ENCODE peak calls at places on chromosome 9, in five cellular contexts. F, G, A, V and W are unnamed samples.
A peak's percentile ranks its signal among the peaks of the same experiment; 100 is the strongest.

GRCh38 chr9:99445377-99445891 is 223.4 kb downstream of the SEC61B start:
- DNase-seq in F (no peak), V (no peak), A (peak; percentile 97), G (peak; percentile 66), W (no peak)

GRCh38 chr9:94065535-94065961 is 18.7 kb upstream of the PTPDC1 start:
- DNase-seq in V (peak; percentile 65), F (peak; percentile 61), G (peak; percentile 82), A (peak; percentile 67), W (peak; percentile 75)

GRCh38 chr9:33139421-33140228 is 27.5 kb downstream of the B4GALT1 start:
- DNase-seq in G (peak; percentile 78), F (no peak), A (no peak), V (no peak), W (no peak)

GRCh38 chr9:112874006-112874405 is 16.7 kb downstream of the SLC46A2 start:
- DNase-seq in V (no peak), F (no peak), G (no peak), A (no peak), W (no peak)

GRCh38 chr9:95025213-95026170 is 292.0 kb downstream of the FANCC start:
- DNase-seq in F (no peak), V (no peak), G (peak; percentile 80), A (no peak), W (no peak)

GRCh38 chr9:132005896-132006295 is 73.8 kb downstream of the MED27 start:
- DNase-seq in F (no peak), A (no peak), G (no peak), V (no peak), W (no peak)

GRCh38 chr9:93965830-93966577 is 10.8 kb upstream of the BARX1 start:
- DNase-seq in A (no peak), V (no peak), G (no peak), F (no peak), W (no peak)

GRCh38 chr9:4137755-4138154 is 162.1 kb downstream of the GLIS3 start:
- DNase-seq in A (peak; percentile 17), G (no peak), V (no peak), F (no peak), W (peak; percentile 45)

GRCh38 chr9:98172604-98173003 is 19.8 kb downstream of the CORO2A start:
- DNase-seq in F (no peak), G (no peak), V (no peak), A (peak; percentile 53), W (no peak)

GRCh38 chr9:98533866-98534265 is 174.9 kb downstream of the GABBR2 start:
- DNase-seq in F (no peak), G (no peak), V (no peak), A (no peak), W (no peak)

GRCh38 chr9:88767504-88767790 is 223.8 kb upstream of the S1PR3 start:
- DNase-seq in A (no peak), V (no peak), G (no peak), F (no peak), W (no peak)